ENCODE peak calls at places on chromosomes 6 and 20, in eight cellular contexts. One of them, this sample, is unnamed.

GRCh38 chr6:16135078-16135477 is 6.2 kb downstream of the MYLIP start:
- DNase-seq in NCI-H1092 treated with DMSO at 0.1 percent for 48 hours: no peak
- DNase-seq in SHP77: no peak
- DNase-seq in psoas muscle: no peak
- DNase-seq in ELR: no peak
- DNase-seq in nephron progenitor cell: no peak
- DNase-seq in GF-D8: no peak
- DNase-seq in ureter: no peak
- DNase-seq in this sample: no peak

GRCh38 chr6:116127771-116128493 is 2.0 kb upstream of the COL10A1 start:
- DNase-seq in GF-D8: no peak
- DNase-seq in psoas muscle: no peak
- DNase-seq in SHP77: no peak
- DNase-seq in nephron progenitor cell: no peak
- DNase-seq in ureter: no peak
- DNase-seq in NCI-H1092 treated with DMSO at 0.1 percent for 48 hours: no peak
- DNase-seq in ELR: no peak
- DNase-seq in this sample: no peak

GRCh38 chr20:54284928-54285704 is 77.2 kb downstream of the PFDN4 start:
- DNase-seq in nephron progenitor cell: no peak
- DNase-seq in SHP77: no peak
- DNase-seq in NCI-H1092 treated with DMSO at 0.1 percent for 48 hours: no peak
- DNase-seq in ureter: no peak
- DNase-seq in ELR: no peak
- DNase-seq in GF-D8: no peak
- DNase-seq in psoas muscle: no peak
- DNase-seq in this sample: no peak

GRCh38 chr6:35503534-35503933 is 6.7 kb upstream of the TEAD3 start:
- DNase-seq in NCI-H1092 treated with DMSO at 0.1 percent for 48 hours: no peak
- DNase-seq in SHP77: no peak
- DNase-seq in psoas muscle: no peak
- DNase-seq in ureter: no peak
- DNase-seq in GF-D8: no peak
- DNase-seq in nephron progenitor cell: no peak
- DNase-seq in ELR: no peak
- DNase-seq in this sample: no peak

GRCh38 chr6:15952231-15953151 is 176.4 kb upstream of the MYLIP start:
- DNase-seq in nephron progenitor cell: no peak
- DNase-seq in NCI-H1092 treated with DMSO at 0.1 percent for 48 hours: no peak
- DNase-seq in GF-D8: no peak
- DNase-seq in ELR: no peak
- DNase-seq in SHP77: peak
- DNase-seq in psoas muscle: no peak
- DNase-seq in ureter: no peak
- DNase-seq in this sample: no peak

GRCh38 chr6:45327956-45328522 is at the start of gene RUNX2:
- DNase-seq in psoas muscle: no peak
- DNase-seq in GF-D8: peak
- DNase-seq in nephron progenitor cell: no peak
- DNase-seq in SHP77: peak
- DNase-seq in NCI-H1092 treated with DMSO at 0.1 percent for 48 hours: no peak
- DNase-seq in ureter: no peak
- DNase-seq in ELR: peak
- DNase-seq in this sample: no peak

GRCh38 chr6:50077385-50077784 is 27.7 kb upstream of the DEFB112 start:
- DNase-seq in SHP77: no peak
- DNase-seq in NCI-H1092 treated with DMSO at 0.1 percent for 48 hours: no peak
- DNase-seq in nephron progenitor cell: no peak
- DNase-seq in ureter: no peak
- DNase-seq in ELR: no peak
- DNase-seq in psoas muscle: no peak
- DNase-seq in GF-D8: no peak
- DNase-seq in this sample: no peak

GRCh38 chr20:24943196-24943595 is 5.9 kb upstream of the CST7 start:
- DNase-seq in SHP77: no peak
- DNase-seq in psoas muscle: no peak
- DNase-seq in GF-D8: no peak
- DNase-seq in ureter: no peak
- DNase-seq in NCI-H1092 treated with DMSO at 0.1 percent for 48 hours: no peak
- DNase-seq in nephron progenitor cell: no peak
- DNase-seq in ELR: no peak
- DNase-seq in this sample: no peak

GRCh38 chr6:8085053-8085511 is 17.3 kb downstream of the EEF1E1 start:
- DNase-seq in psoas muscle: peak
- DNase-seq in NCI-H1092 treated with DMSO at 0.1 percent for 48 hours: no peak
- DNase-seq in GF-D8: no peak
- DNase-seq in SHP77: no peak
- DNase-seq in ELR: peak
- DNase-seq in nephron progenitor cell: no peak
- DNase-seq in ureter: no peak
- DNase-seq in this sample: no peak

GRCh38 chr6:121826156-121826810 is 390.8 kb downstream of the GJA1 start:
- DNase-seq in SHP77: no peak
- DNase-seq in psoas muscle: no peak
- DNase-seq in NCI-H1092 treated with DMSO at 0.1 percent for 48 hours: no peak
- DNase-seq in GF-D8: no peak
- DNase-seq in nephron progenitor cell: no peak
- DNase-seq in ureter: no peak
- DNase-seq in ELR: peak
- DNase-seq in this sample: no peak

GRCh38 chr6:125114248-125114858 is 39.2 kb upstream of the TPD52L1 start:
- DNase-seq in NCI-H1092 treated with DMSO at 0.1 percent for 48 hours: peak
- DNase-seq in GF-D8: no peak
- DNase-seq in psoas muscle: peak
- DNase-seq in nephron progenitor cell: peak
- DNase-seq in SHP77: no peak
- DNase-seq in ELR: peak
- DNase-seq in ureter: no peak
- DNase-seq in this sample: peak